ENCODE peak calls at places on chromosomes 1 and 21, in seven cellular contexts. K is EL; M is AG10803; F is NCI-H748 treated with DMSO at 0.1 percent for 48 hours; N is CD4-positive, alpha-beta T cell; O is HT1080; W is aorta. G is an unnamed sample.
A peak's percentile ranks its signal among the peaks of the same experiment; 100 is the strongest.

GRCh38 chr1:231478386-231478785 is 50.1 kb upstream of the TSNAX start:
- DNase-seq in K (no peak), M (no peak), F (no peak), N (no peak), O (no peak), W (no peak), G (no peak)

GRCh38 chr1:7784492-7785071 is 491 bp downstream of the PER3 start:
- DNase-seq in K (no peak), M (peak; percentile 9), F (no peak), N (no peak), O (no peak), W (peak; percentile 79), G (peak; percentile 5)

GRCh38 chr1:94011709-94012590 is 102.7 kb upstream of the GCLM start:
- DNase-seq in K (no peak), M (no peak), F (no peak), N (no peak), O (no peak), W (no peak), G (no peak)

GRCh38 chr1:32902535-32902920 is 1.3 kb upstream of the TMEM54 start:
- DNase-seq in K (no peak), M (no peak), F (no peak), N (no peak), O (no peak), W (peak; percentile 41), G (no peak)

GRCh38 chr1:175673236-175674150 is 69.9 kb downstream of the TNR start:
- DNase-seq in K (no peak), M (no peak), F (peak; percentile 9), N (no peak), O (peak; percentile 77), W (no peak), G (peak; percentile 43)

GRCh38 chr1:245831518-245831917 is 675.6 kb downstream of the SMYD3 start:
- DNase-seq in K (no peak), M (no peak), F (no peak), N (no peak), O (no peak), W (no peak), G (no peak)

GRCh38 chr21:21146587-21147373 is 148.6 kb downstream of the NCAM2 start:
- DNase-seq in K (no peak), M (no peak), F (no peak), N (no peak), O (no peak), W (no peak), G (no peak)

GRCh38 chr1:173269490-173270230 is 62.5 kb upstream of the TNFSF4 start:
- DNase-seq in K (peak; percentile 96), M (peak; percentile 94), F (no peak), N (no peak), O (peak; percentile 85), W (no peak), G (peak; percentile 96)

GRCh38 chr1:156146006-156146748 is 7.2 kb upstream of the SEMA4A start:
- DNase-seq in K (peak; percentile 97), M (peak; percentile 98), F (peak; percentile 83), N (peak; percentile 25), O (peak; percentile 96), W (peak; percentile 92), G (peak; percentile 95)

GRCh38 chr1:194548071-194548470 is 1361.7 kb upstream of the B3GALT2 start:
- DNase-seq in K (no peak), M (no peak), F (no peak), N (no peak), O (no peak), W (no peak), G (no peak)

G was measured in ELR.